ENCODE peak calls at places on chromosomes 12 and 14, in four cellular contexts. One of them, this sample, is unnamed.

GRCh38 chr14:22391908-22392307 is 197.1 kb downstream of the DAD1 start:
- DNase-seq in ovary: peak; percentile 31
- DNase-seq in keratinocyte: no peak
- DNase-seq in pancreas: no peak
- DNase-seq in this sample: peak; percentile 62

GRCh38 chr14:103857256-103857655 is 9.9 kb upstream of the PPP1R13B start:
- DNase-seq in ovary: no peak
- DNase-seq in keratinocyte: no peak
- DNase-seq in pancreas: peak; percentile 17
- DNase-seq in this sample: no peak

GRCh38 chr12:25384038-25384953 is 133.6 kb upstream of the KRAS start:
- DNase-seq in ovary: no peak
- DNase-seq in keratinocyte: no peak
- DNase-seq in pancreas: no peak
- DNase-seq in this sample: no peak

GRCh38 chr14:105091335-105092123 is 26.3 kb upstream of the GPR132 start:
- DNase-seq in ovary: peak; percentile 52
- DNase-seq in keratinocyte: peak; percentile 95
- DNase-seq in pancreas: peak; percentile 96
- DNase-seq in this sample: peak; percentile 90

GRCh38 chr14:79044894-79045624 is 874.9 kb downstream of the NRXN3 start:
- DNase-seq in ovary: no peak
- DNase-seq in keratinocyte: peak; percentile 97
- DNase-seq in pancreas: no peak
- DNase-seq in this sample: no peak

GRCh38 chr12:18861287-18861858 is 123.5 kb downstream of the CAPZA3 start:
- DNase-seq in ovary: no peak
- DNase-seq in keratinocyte: no peak
- DNase-seq in pancreas: no peak
- DNase-seq in this sample: no peak

GRCh38 chr12:100593490-100593889 is 20.0 kb downstream of the GAS2L3 start:
- DNase-seq in ovary: no peak
- DNase-seq in keratinocyte: no peak
- DNase-seq in pancreas: no peak
- DNase-seq in this sample: no peak

GRCh38 chr14:50792058-50792477 is 38.9 kb downstream of the NIN start:
- DNase-seq in ovary: no peak
- DNase-seq in keratinocyte: no peak
- DNase-seq in pancreas: no peak
- DNase-seq in this sample: no peak

GRCh38 chr12:1907652-1908611 is 10.5 kb downstream of the CACNA2D4 start:
- DNase-seq in ovary: no peak
- DNase-seq in keratinocyte: no peak
- DNase-seq in pancreas: no peak
- DNase-seq in this sample: peak; percentile 39

GRCh38 chr12:2268478-2269286 is 215.9 kb downstream of the CACNA1C start:
- DNase-seq in ovary: no peak
- DNase-seq in keratinocyte: peak; percentile 59
- DNase-seq in pancreas: no peak
- DNase-seq in this sample: no peak

GRCh38 chr14:90303382-90303943 is 28.3 kb downstream of the NRDE2 start:
- DNase-seq in ovary: no peak
- DNase-seq in keratinocyte: no peak
- DNase-seq in pancreas: no peak
- DNase-seq in this sample: no peak

GRCh38 chr12:93896962-93897361 is 219.8 kb downstream of the CRADD start:
- DNase-seq in ovary: no peak
- DNase-seq in keratinocyte: no peak
- DNase-seq in pancreas: no peak
- DNase-seq in this sample: no peak

GRCh38 chr14:37991027-37991426 is 216.7 kb upstream of the SSTR1 start:
- DNase-seq in ovary: no peak
- DNase-seq in keratinocyte: no peak
- DNase-seq in pancreas: no peak
- DNase-seq in this sample: no peak

GRCh38 chr14:36522347-36522971 is 2.4 kb upstream of the NKX2-1 start:
- DNase-seq in ovary: no peak
- DNase-seq in keratinocyte: no peak
- DNase-seq in pancreas: no peak
- DNase-seq in this sample: no peak

GRCh38 chr12:45504606-45505005 is 224.9 kb upstream of the ARID2 start:
- DNase-seq in ovary: no peak
- DNase-seq in keratinocyte: no peak
- DNase-seq in pancreas: no peak
- DNase-seq in this sample: no peak

GRCh38 chr12:91099373-91099772 is 11.9 kb downstream of the LUM start:
- DNase-seq in ovary: no peak
- DNase-seq in keratinocyte: no peak
- DNase-seq in pancreas: no peak
- DNase-seq in this sample: no peak

GRCh38 chr14:32593290-32593942 is 264.3 kb downstream of the AKAP6 start:
- DNase-seq in ovary: no peak
- DNase-seq in keratinocyte: no peak
- DNase-seq in pancreas: no peak
- DNase-seq in this sample: no peak

DNA sequence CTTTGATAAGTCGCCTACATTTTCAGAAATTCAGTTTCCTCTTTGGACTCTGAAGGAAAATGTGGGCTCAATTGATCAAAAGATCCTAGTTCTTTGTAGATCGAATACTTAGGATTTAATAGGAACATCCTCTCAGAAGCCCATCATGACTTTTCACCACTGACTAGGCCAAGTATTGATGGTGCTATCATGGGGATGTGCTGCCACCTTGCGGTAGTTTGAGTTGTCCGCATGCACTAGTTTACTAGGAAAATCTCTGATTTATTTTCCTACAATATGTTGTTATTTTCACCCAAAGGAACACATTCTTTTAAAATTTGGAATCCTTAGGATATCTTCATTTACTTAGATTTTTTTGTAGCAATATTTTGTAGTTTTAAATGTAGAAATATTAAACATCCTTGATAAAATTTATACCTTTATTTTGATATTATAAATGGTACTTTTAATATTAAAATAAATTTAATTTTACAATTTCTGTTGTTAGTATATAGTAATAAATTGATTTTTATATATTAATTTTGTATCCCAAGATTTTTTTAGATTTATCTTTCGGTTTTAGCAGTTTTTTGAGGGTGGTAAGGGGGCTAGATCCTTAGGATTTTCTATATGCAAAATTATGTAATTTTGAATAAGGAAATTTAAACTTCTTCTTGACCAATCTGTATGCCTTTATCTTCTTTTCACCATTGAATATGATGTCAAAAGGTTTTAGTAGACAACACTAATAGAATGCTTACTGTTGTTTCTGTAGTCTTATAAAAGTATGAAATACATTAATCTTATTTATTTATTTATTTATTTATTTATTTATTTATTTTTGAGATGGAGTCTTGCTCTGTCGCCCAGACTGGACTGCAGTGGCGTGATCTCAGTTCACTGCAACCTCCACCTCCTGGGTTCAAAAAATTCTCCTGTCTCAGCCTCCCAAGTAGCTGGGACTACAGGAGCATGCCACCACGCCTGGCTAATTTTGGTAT is 52.9 kb upstream of the OR9K2 start:
- DNase-seq in ovary: peak; percentile 66
- DNase-seq in keratinocyte: peak; percentile 7
- DNase-seq in pancreas: peak; percentile 41
- DNase-seq in this sample: peak; percentile 63
- H3K4me1 ChIP-seq in ovary: no peaks in the 10 kb centered on the region
- H3K4me1 ChIP-seq in keratinocyte: no peaks in the 10 kb centered on the region
- H3K4me1 ChIP-seq in pancreas: no peaks in the 10 kb centered on the region
- H3K4me1 ChIP-seq in this sample: no peaks in the 10 kb centered on the region

GRCh38 chr12:27554003-27554402 is 30.0 kb downstream of the PPFIBP1 start:
- DNase-seq in ovary: no peak
- DNase-seq in keratinocyte: no peak
- DNase-seq in pancreas: no peak
- DNase-seq in this sample: no peak

GRCh38 chr12:27555928-27556778 is 32.1 kb downstream of the PPFIBP1 start:
- DNase-seq in ovary: no peak
- DNase-seq in keratinocyte: no peak
- DNase-seq in pancreas: no peak
- DNase-seq in this sample: no peak

GRCh38 chr12:27555316-27555715 is 31.3 kb downstream of the PPFIBP1 start:
- DNase-seq in ovary: no peak
- DNase-seq in keratinocyte: no peak
- DNase-seq in pancreas: no peak
- DNase-seq in this sample: no peak

GRCh38 chr12:27552886-27553560 is 29.0 kb downstream of the PPFIBP1 start:
- DNase-seq in ovary: no peak
- DNase-seq in keratinocyte: no peak
- DNase-seq in pancreas: no peak
- DNase-seq in this sample: no peak

GRCh38 chr12:27554421-27555186 is 30.6 kb downstream of the PPFIBP1 start:
- DNase-seq in ovary: peak; percentile 76
- DNase-seq in keratinocyte: no peak
- DNase-seq in pancreas: no peak
- DNase-seq in this sample: peak; percentile 86
- H3K4me1 ChIP-seq in ovary: peaks cover 28% of the 10 kb centered on the region
- H3K4me1 ChIP-seq in keratinocyte: peaks cover 76% of the 10 kb centered on the region
- H3K4me1 ChIP-seq in pancreas: peaks cover 5% of the 10 kb centered on the region
- H3K4me1 ChIP-seq in this sample: peaks cover 16% of the 10 kb centered on the region

GRCh38 chr14:65077318-65077717 is 25.0 kb downstream of the MAX start:
- DNase-seq in ovary: no peak
- DNase-seq in keratinocyte: no peak
- DNase-seq in pancreas: no peak
- DNase-seq in this sample: no peak

GRCh38 chr14:65074449-65075155 is 27.7 kb downstream of the MAX start:
- DNase-seq in ovary: no peak
- DNase-seq in keratinocyte: no peak
- DNase-seq in pancreas: no peak
- DNase-seq in this sample: no peak

GRCh38 chr14:65073605-65074201 is 28.6 kb downstream of the MAX start:
- DNase-seq in ovary: no peak
- DNase-seq in keratinocyte: no peak
- DNase-seq in pancreas: no peak
- DNase-seq in this sample: no peak

GRCh38 chr14:65072937-65073336 is 29.4 kb downstream of the MAX start:
- DNase-seq in ovary: no peak
- DNase-seq in keratinocyte: no peak
- DNase-seq in pancreas: no peak
- DNase-seq in this sample: no peak

DNA sequence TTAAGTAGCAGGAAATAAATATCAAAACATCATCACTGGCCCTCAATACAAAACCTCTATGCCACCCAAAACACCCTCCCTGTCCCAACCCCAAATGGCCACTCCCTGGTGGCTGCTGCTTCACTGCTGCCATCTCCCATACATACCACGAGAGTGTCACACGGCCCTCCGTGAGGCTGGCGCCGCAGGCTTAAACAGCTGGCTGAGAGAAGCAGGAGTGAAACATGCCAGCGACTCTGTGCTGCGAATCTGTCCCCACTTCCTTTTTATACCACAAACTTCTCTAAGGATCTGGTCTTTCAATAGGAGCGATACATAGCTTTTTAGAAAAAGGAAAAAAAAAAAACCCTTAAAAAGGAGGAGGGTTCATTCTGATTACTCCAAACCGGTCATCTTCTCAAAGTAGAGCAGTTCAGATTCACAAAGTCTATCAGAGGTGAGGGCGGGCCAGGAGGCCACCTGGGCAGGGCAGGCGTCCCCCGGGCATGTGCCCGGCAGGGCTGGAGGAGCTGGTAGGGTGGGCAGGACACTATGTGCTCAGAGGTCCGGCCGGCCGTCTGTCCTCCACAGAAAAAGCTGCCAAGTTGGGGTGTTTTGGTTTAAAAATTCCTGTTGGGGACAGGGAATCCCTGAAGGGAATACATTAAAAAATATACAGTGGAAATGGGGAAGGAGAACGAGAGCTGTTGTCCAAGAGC is 26.5 kb downstream of the MAX start:
- DNase-seq in ovary: no peak
- DNase-seq in keratinocyte: no peak
- DNase-seq in pancreas: no peak
- DNase-seq in this sample: no peak
- H3K4me1 ChIP-seq in ovary: peaks cover 3% of the 10 kb centered on the region
- H3K4me1 ChIP-seq in keratinocyte: peaks cover 8% of the 10 kb centered on the region
- H3K4me1 ChIP-seq in pancreas: no peaks in the 10 kb centered on the region
- H3K4me1 ChIP-seq in this sample: peaks cover 25% of the 10 kb centered on the region

GRCh38 chr12:70635713-70636112 is 1.5 kb downstream of the PTPRB start:
- DNase-seq in ovary: no peak
- DNase-seq in keratinocyte: no peak
- DNase-seq in pancreas: no peak
- DNase-seq in this sample: no peak

GRCh38 chr12:70638639-70639349 is 1.6 kb upstream of the PTPRB start:
- DNase-seq in ovary: no peak
- DNase-seq in keratinocyte: no peak
- DNase-seq in pancreas: no peak
- DNase-seq in this sample: no peak

GRCh38 chr12:70637286-70637685 is at the start of gene PTPRB:
- DNase-seq in ovary: no peak
- DNase-seq in keratinocyte: no peak
- DNase-seq in pancreas: no peak
- DNase-seq in this sample: no peak

GRCh38 chr12:70639535-70639934 is 2.3 kb upstream of the PTPRB start:
- DNase-seq in ovary: no peak
- DNase-seq in keratinocyte: no peak
- DNase-seq in pancreas: no peak
- DNase-seq in this sample: no peak

GRCh38 chr12:70637686-70638085 is 457 bp upstream of the PTPRB start:
- DNase-seq in ovary: no peak
- DNase-seq in keratinocyte: no peak
- DNase-seq in pancreas: no peak
- DNase-seq in this sample: no peak
- H3K4me1 ChIP-seq in ovary: no peaks in the 10 kb centered on the region
- H3K4me1 ChIP-seq in keratinocyte: peaks cover 9% of the 10 kb centered on the region
- H3K4me1 ChIP-seq in pancreas: no peaks in the 10 kb centered on the region
- H3K4me1 ChIP-seq in this sample: no peaks in the 10 kb centered on the region

DNA sequence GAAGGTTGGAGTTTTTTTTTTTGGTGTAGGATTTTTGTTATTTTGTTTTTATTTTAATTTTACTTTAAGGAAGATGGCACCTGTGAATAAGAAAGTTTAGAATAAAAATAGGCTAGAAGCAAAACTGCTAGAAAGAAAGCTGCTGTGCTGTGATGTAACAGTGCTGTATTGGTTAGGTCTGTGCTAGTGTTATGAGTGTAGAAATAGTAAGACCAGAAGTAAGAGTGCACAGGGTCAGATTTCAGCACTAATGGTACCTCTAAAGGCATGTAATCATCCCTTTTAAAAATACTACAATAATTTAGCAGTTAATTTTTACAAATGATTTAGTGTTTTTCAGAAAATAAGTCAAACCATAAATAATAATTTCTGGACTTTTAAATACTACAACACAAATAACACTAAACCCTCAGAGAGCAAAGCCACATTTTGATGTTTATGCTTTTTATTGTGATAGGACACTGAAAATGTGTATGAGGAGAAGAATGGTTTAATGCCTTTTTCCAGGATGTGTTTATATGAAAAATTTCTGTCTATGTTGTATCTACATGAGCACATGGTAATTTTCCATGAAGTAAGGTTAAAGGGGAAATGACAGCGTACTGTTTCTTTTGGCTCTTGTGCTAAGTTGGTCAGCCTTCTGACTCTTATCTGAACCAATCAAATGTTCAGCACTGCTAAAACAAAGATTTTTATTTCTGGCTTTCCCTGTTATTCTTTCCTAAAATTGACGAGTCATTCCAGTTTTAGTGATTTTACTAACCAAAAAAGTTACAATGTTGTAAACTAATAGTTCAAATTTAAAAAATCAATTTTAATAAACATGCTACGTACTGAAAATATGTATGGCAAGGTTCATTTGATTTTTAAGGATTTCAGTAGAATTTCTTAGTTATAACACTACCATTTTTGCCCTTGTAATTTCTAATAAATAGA is 96.1 kb downstream of the PPHLN1 start:
- DNase-seq in ovary: no peak
- DNase-seq in keratinocyte: no peak
- DNase-seq in pancreas: no peak
- DNase-seq in this sample: no peak
- H3K4me1 ChIP-seq in ovary: no peaks in the 10 kb centered on the region
- H3K4me1 ChIP-seq in keratinocyte: peaks cover 6% of the 10 kb centered on the region
- H3K4me1 ChIP-seq in pancreas: no peaks in the 10 kb centered on the region
- H3K4me1 ChIP-seq in this sample: no peaks in the 10 kb centered on the region

This sample was measured in right cardiac atrium.